ENCODE peak calls at places on chromosomes 5 and 9, in eight cellular contexts. R is CD4-positive, CD25-positive, alpha-beta regulatory T cell; M is activated CD8-positive, alpha-beta T cell treated with anti-CD3 and anti-CD28 coated beads, Interleukin-2, amount 10 ng/mL, durations not matched to agents 7 days and 5 days; B is stimulated activated CD8-positive, alpha-beta memory T cell treated with anti-CD3 and anti-CD28 coated beads, Interleukin-4, amount 100 ng/mL, for 1 hour; P is HEK293T; S is tibial artery; V is NCI-H1105; Y is HuH-7.5. T is an unnamed sample.

GRCh38 chr5:148730272-148730954 is 76.1 kb upstream of the HTR4 start:
- DNase-seq in R (no peak), P (no peak), B (no peak), S (no peak), V (no peak), Y (no peak), M (no peak), T (no peak)

GRCh38 chr5:10831416-10831815 is 70.4 kb upstream of the DAP start:
- DNase-seq in P (no peak), S (no peak), B (no peak), V (no peak), R (no peak), M (no peak), Y (no peak), T (no peak)

GRCh38 chr9:136372561-136373299 is 739 bp downstream of the CARD9 start:
- DNase-seq in M (no peak), R (no peak), B (no peak), P (no peak), S (peak; percentile 70), V (no peak), Y (peak; percentile 83), T (peak; percentile 52)

GRCh38 chr5:81065492-81065891 is 105.3 kb downstream of the RASGRF2 start:
- DNase-seq in S (no peak), M (no peak), R (no peak), P (no peak), V (no peak), B (no peak), Y (no peak), T (no peak)

GRCh38 chr5:73591102-73591695 is 25.7 kb downstream of the UTP15 start:
- DNase-seq in M (peak; percentile 75), S (no peak), P (peak; percentile 62), V (peak; percentile 61), Y (peak; percentile 29), B (no peak), R (peak; percentile 66), T (peak; percentile 76)

GRCh38 chr5:109914906-109915305 is 225.2 kb downstream of the MAN2A1 start:
- DNase-seq in P (no peak), S (no peak), M (no peak), Y (no peak), V (no peak), B (no peak), R (no peak), T (no peak)

GRCh38 chr5:65775476-65775875 is 53.5 kb downstream of the NLN start:
- DNase-seq in Y (no peak), M (no peak), S (no peak), P (no peak), R (no peak), V (no peak), B (no peak), T (no peak)

GRCh38 chr9:92141144-92142129 is 26.2 kb upstream of the SPTLC1 start:
- DNase-seq in M (no peak), R (no peak), P (no peak), Y (no peak), V (peak; percentile 12), B (no peak), S (no peak), T (no peak)

GRCh38 chr5:58235279-58235678 is 224.6 kb downstream of the PLK2 start:
- DNase-seq in P (no peak), S (peak; percentile 47), M (no peak), B (no peak), R (no peak), V (no peak), Y (no peak), T (no peak)

GRCh38 chr9:99401826-99402225 is 179.7 kb downstream of the SEC61B start:
- DNase-seq in M (no peak), R (no peak), P (no peak), S (no peak), Y (no peak), B (no peak), V (no peak), T (no peak)

GRCh38 chr9:32218100-32218767 is 166.2 kb upstream of the ACO1 start:
- DNase-seq in M (no peak), R (no peak), P (no peak), S (no peak), B (no peak), V (no peak), Y (no peak), T (no peak)